ENCODE peak calls at places on chromosome 13, in seven cellular contexts. W, Q, M, J, K, Y and R are unnamed samples.
A peak's percentile ranks its signal among the peaks of the same experiment; 100 is the strongest.

GRCh38 chr13:20230913-20231838 is 943 bp downstream of the GJB6 start:
- DNase-seq in W (no peak), Q (no peak), M (peak; percentile 38), J (no peak), K (no peak), Y (no peak), R (no peak)

GRCh38 chr13:20565120-20565736 is 1.7 kb upstream of the IFT88 start:
- DNase-seq in W (peak; percentile 14), Q (no peak), M (no peak), J (no peak), K (no peak), Y (peak; percentile 32), R (no peak)

GRCh38 chr13:31073859-31074718 is 87.6 kb downstream of the HSPH1 start:
- DNase-seq in W (peak; percentile 7), Q (no peak), M (no peak), J (peak; percentile 69), K (no peak), Y (peak; percentile 41), R (no peak)

GRCh38 chr13:30409911-30410704 is 12.2 kb upstream of the UBE2L5 start:
- DNase-seq in W (peak; percentile 93), Q (no peak), M (no peak), J (peak; percentile 85), K (no peak), Y (peak; percentile 46), R (peak; percentile 48)

GRCh38 chr13:48144413-48145035 is 49.6 kb upstream of the MED4 start:
- DNase-seq in W (no peak), Q (no peak), M (no peak), J (peak; percentile 45), K (no peak), Y (no peak), R (peak; percentile 80)

GRCh38 chr13:51417716-51418115 is 35.1 kb downstream of the INTS6 start:
- DNase-seq in W (no peak), Q (no peak), M (no peak), J (no peak), K (no peak), Y (no peak), R (no peak)

GRCh38 chr13:113629814-113630213 is 28.2 kb downstream of the ATP4B start:
- DNase-seq in W (no peak), Q (peak; percentile 10), M (peak; percentile 64), J (no peak), K (peak; percentile 11), Y (no peak), R (no peak)

GRCh38 chr13:36074659-36075058 is 56.5 kb downstream of the DCLK1 start:
- DNase-seq in W (peak; percentile 38), Q (no peak), M (no peak), J (no peak), K (no peak), Y (no peak), R (no peak)

GRCh38 chr13:95603887-95604533 is 40.5 kb downstream of the DZIP1 start:
- DNase-seq in W (no peak), Q (no peak), M (peak; percentile 59), J (no peak), K (no peak), Y (peak; percentile 73), R (peak; percentile 45)

GRCh38 chr13:60343978-60344377 is 53.0 kb upstream of the TDRD3 start:
- DNase-seq in W (no peak), Q (no peak), M (no peak), J (no peak), K (no peak), Y (no peak), R (no peak)

GRCh38 chr13:30332516-30333165 is 25.3 kb upstream of the KATNAL1 start:
- DNase-seq in W (no peak), Q (no peak), M (no peak), J (no peak), K (no peak), Y (no peak), R (no peak)

GRCh38 chr13:100588350-100589177 is at the start of gene GGACT:
- DNase-seq in W (peak; percentile 79), Q (peak; percentile 87), M (peak; percentile 98), J (peak; percentile 37), K (peak; percentile 70), Y (peak; percentile 26), R (peak; percentile 71)

GRCh38 chr13:34065915-34066314 is 248.0 kb downstream of the RFC3 start:
- DNase-seq in W (no peak), Q (no peak), M (no peak), J (no peak), K (no peak), Y (peak; percentile 86), R (no peak)

GRCh38 chr13:38213307-38213706 is 136.3 kb upstream of the UFM1 start:
- DNase-seq in W (peak; percentile 19), Q (no peak), M (no peak), J (no peak), K (no peak), Y (peak; percentile 69), R (no peak)

GRCh38 chr13:31105020-31105800 is 56.5 kb downstream of the HSPH1 start:
- DNase-seq in W (no peak), Q (no peak), M (no peak), J (peak; percentile 26), K (no peak), Y (no peak), R (no peak)

GRCh38 chr13:97432232-97432916 is 1.6 kb upstream of the RAP2A start:
- DNase-seq in W (no peak), Q (no peak), M (no peak), J (no peak), K (no peak), Y (no peak), R (no peak)

GRCh38 chr13:103523853-103524252 is 457.6 kb upstream of the SLC10A2 start:
- DNase-seq in W (no peak), Q (no peak), M (no peak), J (no peak), K (no peak), Y (no peak), R (no peak)

GRCh38 chr13:113152894-113153809 is 5.3 kb upstream of the PROZ start:
- DNase-seq in W (no peak), Q (no peak), M (peak; percentile 89), J (no peak), K (peak; percentile 48), Y (no peak), R (peak; percentile 72)

GRCh38 chr13:44755872-44756271 is 179.7 kb upstream of the TSC22D1 start:
- DNase-seq in W (no peak), Q (no peak), M (no peak), J (peak; percentile 56), K (no peak), Y (peak; percentile 84), R (no peak)
- H3K27ac ChIP-seq in W (no peak overlapping the region), Q (no peak overlapping the region), M (no peak overlapping the region), J (no peak overlapping the region), K (no peak overlapping the region), Y (peak overlapping the region; percentile 58), R (no peak overlapping the region)

GRCh38 chr13:49606747-49607648 is 21.3 kb upstream of the ARL11 start:
- DNase-seq in W (peak; percentile 91), Q (peak; percentile 86), M (peak; percentile 77), J (peak; percentile 88), K (peak; percentile 87), Y (peak; percentile 75), R (peak; percentile 85)
- H3K4me3 ChIP-seq in W (peak overlapping the region; percentile 33), Q (peak overlapping the region; percentile 59), M (no peak overlapping the region), J (peak overlapping the region; percentile 24), K (peak overlapping the region; percentile 57), Y (peak overlapping the region; percentile 22), R (no peak overlapping the region)

DNA sequence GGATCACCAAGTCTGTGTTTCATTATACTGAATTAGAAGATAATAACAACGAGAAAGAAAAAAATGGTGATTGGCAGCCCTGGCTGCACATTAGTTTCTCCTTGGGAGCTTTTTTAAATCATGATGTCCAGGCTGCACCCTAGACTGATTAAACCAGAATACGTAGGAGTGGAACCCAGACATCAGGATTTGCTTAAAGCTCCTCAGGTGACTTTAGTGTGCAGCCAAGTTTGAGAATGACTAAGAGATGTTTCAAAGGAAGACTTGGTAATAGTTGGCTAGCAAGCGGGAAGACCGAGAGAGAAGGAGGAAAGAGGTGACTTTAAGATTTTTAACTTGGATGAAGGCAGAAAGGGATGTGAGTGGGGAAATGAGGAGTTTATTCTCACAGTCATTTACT is 71.4 kb upstream of the SERP2 start:
- DNase-seq in W (no peak), Q (no peak), M (no peak), J (no peak), K (no peak), Y (peak; percentile 39), R (no peak)
- H3K27ac ChIP-seq in W (no peak overlapping the region), Q (no peak overlapping the region), M (no peak overlapping the region), J (no peak overlapping the region), K (peak overlapping the region; percentile 83), Y (peak overlapping the region; percentile 84), R (no peak overlapping the region)

GRCh38 chr13:98976338-98976737 is 1.5 kb downstream of the DOCK9 start:
- DNase-seq in W (no peak), Q (no peak), M (no peak), J (peak; percentile 53), K (no peak), Y (no peak), R (no peak)

GRCh38 chr13:98979012-98979411 is 1.1 kb upstream of the DOCK9 start:
- DNase-seq in W (no peak), Q (no peak), M (no peak), J (no peak), K (no peak), Y (no peak), R (no peak)

GRCh38 chr13:98976941-98977340 is 923 bp downstream of the DOCK9 start:
- DNase-seq in W (no peak), Q (no peak), M (no peak), J (peak; percentile 12), K (no peak), Y (no peak), R (no peak)

GRCh38 chr13:98977568-98978270 is at the start of gene DOCK9:
- DNase-seq in W (no peak), Q (no peak), M (peak; percentile 45), J (peak; percentile 65), K (peak; percentile 77), Y (peak; percentile 76), R (peak; percentile 61)

GRCh38 chr13:98978280-98978679 is 416 bp upstream of the DOCK9 start:
- DNase-seq in W (no peak), Q (no peak), M (no peak), J (peak; percentile 90), K (no peak), Y (peak; percentile 93), R (no peak)
- H3K4me3 ChIP-seq in W (no peak overlapping the region), Q (no peak overlapping the region), M (no peak overlapping the region), J (peak overlapping the region; percentile 49), K (peak overlapping the region; percentile 70), Y (peak overlapping the region; percentile 50), R (peak overlapping the region; percentile 50)

DNA sequence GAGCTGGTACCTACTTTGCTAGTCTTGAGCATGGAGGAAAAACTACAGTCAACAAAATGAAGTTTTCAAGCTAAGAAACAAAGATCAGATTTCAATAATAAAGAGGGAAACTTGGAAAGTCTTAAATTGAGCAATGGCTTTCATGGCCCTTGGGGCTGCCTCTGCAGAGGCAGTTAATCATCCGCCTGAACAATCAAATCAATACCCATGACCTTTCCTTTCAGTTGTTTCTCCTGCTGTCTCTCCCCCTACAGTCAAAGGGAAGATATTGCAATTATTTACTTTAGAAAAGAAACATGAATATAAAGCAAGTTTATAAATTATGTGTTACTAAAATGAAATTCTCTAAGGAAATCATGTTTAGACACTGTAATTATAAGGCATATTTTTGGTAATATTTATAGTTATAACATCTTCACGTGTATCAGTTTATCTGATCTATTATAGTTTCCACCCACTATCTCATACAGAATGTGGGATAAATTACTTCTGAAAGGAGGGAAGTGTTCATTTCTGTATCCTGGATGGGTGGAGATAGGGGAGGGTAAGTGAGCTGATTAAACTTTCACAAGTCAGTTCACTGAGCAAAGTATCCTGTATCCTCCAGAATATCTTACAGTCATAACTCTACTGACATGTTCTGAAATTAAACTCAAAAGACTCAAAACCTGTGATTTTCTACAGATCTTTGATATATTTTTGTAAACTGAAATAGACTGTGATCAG is 72.4 kb upstream of the TSC22D1 start:
- DNase-seq in W (peak; percentile 37), Q (no peak), M (no peak), J (no peak), K (no peak), Y (peak; percentile 37), R (no peak)
- H3K27ac ChIP-seq in W (no peak overlapping the region), Q (no peak overlapping the region), M (no peak overlapping the region), J (no peak overlapping the region), K (no peak overlapping the region), Y (no peak overlapping the region), R (no peak overlapping the region)